ENCODE peak calls at places on chromosomes 11 and 22, in seven cellular contexts. A is stomach, V is cardiac fibroblast, N is T47D, D is thoracic aorta, G is HS-5, K is NCI-H82. M is an unnamed sample.

GRCh38 chr11:122159173-122159701 is 43.2 kb upstream of the BLID start:
- DNase-seq in V (peak), N (no peak), A (no peak), K (no peak), D (no peak), G (no peak), M (no peak)

GRCh38 chr11:45400594-45400993 is 114.5 kb upstream of the SYT13 start:
- DNase-seq in N (no peak), G (peak), K (no peak), V (peak), D (no peak), A (no peak), M (no peak)

GRCh38 chr11:2582436-2582931 is 117.3 kb downstream of the KCNQ1OT1 start:
- DNase-seq in G (no peak), V (no peak), N (no peak), A (peak), D (no peak), K (no peak), M (peak)

GRCh38 chr22:28883917-28884753 is 763 bp downstream of the ZNRF3 start:
- DNase-seq in V (peak), K (peak), D (no peak), G (no peak), A (peak), N (peak), M (no peak)

GRCh38 chr11:134655189-134655937 is 243.3 kb upstream of the B3GAT1 start:
- DNase-seq in N (no peak), A (peak), G (no peak), V (no peak), K (no peak), D (no peak), M (no peak)

GRCh38 chr11:70542406-70542805 is 144.1 kb downstream of the CTTN start:
- DNase-seq in A (no peak), N (no peak), V (no peak), G (no peak), D (no peak), K (no peak), M (no peak)

GRCh38 chr22:36009085-36009484 is 19.5 kb downstream of the RBFOX2 start:
- DNase-seq in N (no peak), D (no peak), G (no peak), A (no peak), K (no peak), V (peak), M (no peak)

GRCh38 chr11:75873417-75874148 is 58.6 kb downstream of the UVRAG start:
- DNase-seq in G (no peak), V (no peak), K (no peak), N (no peak), D (no peak), A (no peak), M (no peak)

GRCh38 chr11:112382561-112382960 is 121.9 kb upstream of the PLET1 start:
- DNase-seq in A (no peak), G (no peak), K (no peak), D (no peak), V (no peak), N (no peak), M (no peak)

GRCh38 chr11:61022311-61023085 is 51.0 kb downstream of the CD6 start:
- DNase-seq in K (no peak), A (no peak), N (no peak), D (no peak), G (no peak), V (no peak), M (no peak)

GRCh38 chr11:70883973-70884688 is 368.2 kb downstream of the SHANK2 start:
- DNase-seq in G (no peak), A (no peak), N (no peak), V (peak), K (no peak), D (no peak), M (no peak)

GRCh38 chr11:75264356-75264755 is 23.8 kb downstream of the TPBGL start:
- DNase-seq in G (no peak), A (no peak), K (no peak), D (no peak), V (no peak), N (no peak), M (no peak)

M was measured in HAP-1.